ENCODE peak calls at places on chromosomes 16 and 17, in seven cellular contexts. H is H9, N is mesendoderm, X is IMR-90, Y is neuronal stem cell, T is mesenchymal stem cell, I is H1. K is an unnamed sample.

GRCh38 chr17:42525221-42525620 is 10.8 kb upstream of the NAGLU start:
- DNase-seq in T (peak), Y (no peak), X (peak), N (no peak), I (no peak), H (no peak), K (no peak)

GRCh38 chr17:30576326-30576861 is 99.2 kb downstream of the GOSR1 start:
- DNase-seq in N (no peak), X (no peak), T (no peak), Y (no peak), I (no peak), H (peak), K (no peak)

GRCh38 chr17:13909901-13910519 is 159.3 kb upstream of the COX10 start:
- DNase-seq in I (no peak), X (no peak), T (no peak), H (no peak), N (no peak), Y (no peak), K (no peak)

GRCh38 chr17:50848691-50849090 is 13.3 kb downstream of the WFIKKN2 start:
- DNase-seq in T (no peak), I (no peak), N (no peak), X (no peak), H (peak), Y (no peak), K (no peak)

GRCh38 chr16:75011634-75012307 is 12.9 kb downstream of the ZNRF1 start:
- DNase-seq in X (peak), N (no peak), T (peak), Y (no peak), H (no peak), I (no peak), K (peak)

GRCh38 chr17:49110504-49110903 is 22.1 kb upstream of the B4GALNT2 start:
- DNase-seq in Y (no peak), N (no peak), H (no peak), I (no peak), T (no peak), X (peak), K (no peak)

GRCh38 chr17:48100591-48101011 is 677 bp downstream of the CBX1 start:
- DNase-seq in Y (no peak), X (peak), I (peak), N (peak), T (peak), H (peak), K (peak)

GRCh38 chr16:79613009-79613408 is 12.5 kb upstream of the MAF start:
- DNase-seq in T (no peak), N (no peak), X (no peak), I (no peak), Y (no peak), H (no peak), K (no peak)

GRCh38 chr17:42118545-42118944 is 2.6 kb downstream of the KAT2A start:
- DNase-seq in I (peak), H (peak), T (peak), X (peak), Y (no peak), N (peak), K (no peak)

GRCh38 chr16:56789360-56789759 is 59.4 kb downstream of the NUP93 start:
- DNase-seq in H (no peak), X (peak), I (no peak), Y (no peak), T (no peak), N (peak), K (peak)

GRCh38 chr17:75845058-75845711 is 981 bp upstream of the UNC13D start:
- DNase-seq in Y (peak), H (peak), T (peak), N (peak), X (peak), I (peak), K (peak)

GRCh38 chr17:36592316-36592710 is 634 bp downstream of the DHRS11 start:
- DNase-seq in N (peak), Y (peak), T (no peak), H (peak), I (peak), X (no peak), K (no peak)

GRCh38 chr16:29992371-29992967 is 2.9 kb downstream of the HIRIP3 start:
- DNase-seq in T (peak), Y (no peak), I (no peak), H (no peak), X (peak), N (no peak), K (no peak)

GRCh38 chr16:20928774-20929411 is 28.3 kb downstream of the LYRM1 start:
- DNase-seq in N (no peak), H (no peak), X (no peak), T (no peak), I (no peak), Y (no peak), K (no peak)

GRCh38 chr16:9499921-9500593 is 408.6 kb downstream of the HAPSTR1 start:
- DNase-seq in N (peak), T (no peak), H (peak), Y (peak), X (no peak), I (peak), K (no peak)

GRCh38 chr16:2296662-2297505 is 29.0 kb upstream of the RNPS1 start:
- DNase-seq in Y (no peak), X (no peak), I (peak), N (peak), H (peak), T (no peak), K (peak)

GRCh38 chr16:57728336-57729181 is 7.0 kb upstream of the KATNB1 start:
- DNase-seq in H (no peak), N (no peak), X (no peak), Y (no peak), I (no peak), T (no peak), K (no peak)

GRCh38 chr17:7732981-7733557 is 15.5 kb downstream of the DNAH2 start:
- DNase-seq in X (no peak), H (no peak), T (no peak), Y (no peak), N (no peak), I (no peak), K (no peak)

GRCh38 chr17:72569193-72569946 is 448.6 kb downstream of the SOX9 start:
- DNase-seq in X (no peak), T (no peak), N (no peak), H (no peak), I (no peak), Y (no peak), K (no peak)

DNA sequence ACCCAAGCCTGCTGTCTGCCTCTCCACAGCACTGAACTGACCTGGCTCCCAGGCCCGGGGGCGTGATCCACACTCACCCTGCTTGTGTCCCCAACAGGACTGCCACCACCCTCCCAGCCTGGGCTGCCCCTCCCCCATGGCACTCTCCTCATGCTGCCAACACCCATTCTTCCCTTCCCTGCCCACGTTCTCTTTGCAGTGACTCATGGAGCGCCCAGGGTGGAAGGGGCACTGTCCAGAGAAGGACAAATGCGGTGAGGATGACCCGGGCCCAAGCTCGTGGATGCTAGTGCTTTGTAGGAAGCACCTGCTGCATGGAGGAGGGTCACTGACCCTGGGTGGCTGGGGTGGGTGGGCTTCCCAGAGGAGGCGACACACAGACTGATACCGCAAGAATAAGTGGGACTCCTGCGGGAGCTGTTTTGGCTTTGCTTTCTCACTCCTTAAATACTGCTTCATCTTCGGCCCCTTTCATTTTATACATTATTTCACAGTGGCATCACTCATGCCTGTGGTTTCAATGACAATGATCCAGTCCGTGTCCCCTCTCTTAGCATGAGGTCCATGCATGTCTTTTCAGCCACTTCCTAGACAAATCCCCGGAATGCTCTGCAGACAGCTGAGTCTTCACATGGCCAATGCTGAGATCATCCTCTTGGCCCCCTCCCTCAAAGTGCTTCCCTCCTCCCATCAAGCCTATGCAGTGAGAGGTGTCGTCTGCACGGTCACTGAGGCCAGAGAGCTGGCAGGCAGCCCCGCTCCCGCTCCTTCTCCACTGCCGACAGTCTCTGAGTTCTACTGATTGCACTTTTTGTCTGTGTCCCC is 17.6 kb downstream of the CDK5R1 start:
- DNase-seq in H (no peak), X (no peak), I (no peak), N (peak), T (peak), Y (no peak), K (no peak)
- H3K18ac ChIP-seq in H (no peak), X (no peak), I (no peak), N (no peak), T (peak), Y (peak), K (no peak)

GRCh38 chr16:66598111-66598510 is 6.4 kb upstream of the CMTM3 start:
- DNase-seq in T (no peak), Y (no peak), X (no peak), N (no peak), I (no peak), H (no peak), K (peak)
- H3K18ac ChIP-seq in T (no peak), Y (no peak), X (no peak), N (no peak), I (no peak), H (no peak), K (no peak)

GRCh38 chr17:68294196-68294555 is 2.9 kb downstream of the ARSG start:
- DNase-seq in T (peak), I (no peak), X (no peak), H (no peak), Y (peak), N (peak), K (no peak)

GRCh38 chr17:68293490-68294195 is 2.3 kb downstream of the ARSG start:
- DNase-seq in I (no peak), H (no peak), N (no peak), X (no peak), Y (peak), T (no peak), K (no peak)

GRCh38 chr17:68296217-68297140 is 5.2 kb downstream of the ARSG start:
- DNase-seq in H (no peak), X (no peak), N (peak), Y (no peak), T (no peak), I (no peak), K (no peak)

GRCh38 chr17:68294617-68295016 is 3.3 kb downstream of the ARSG start:
- DNase-seq in X (no peak), H (no peak), I (no peak), N (no peak), Y (no peak), T (no peak), K (no peak)

DNA sequence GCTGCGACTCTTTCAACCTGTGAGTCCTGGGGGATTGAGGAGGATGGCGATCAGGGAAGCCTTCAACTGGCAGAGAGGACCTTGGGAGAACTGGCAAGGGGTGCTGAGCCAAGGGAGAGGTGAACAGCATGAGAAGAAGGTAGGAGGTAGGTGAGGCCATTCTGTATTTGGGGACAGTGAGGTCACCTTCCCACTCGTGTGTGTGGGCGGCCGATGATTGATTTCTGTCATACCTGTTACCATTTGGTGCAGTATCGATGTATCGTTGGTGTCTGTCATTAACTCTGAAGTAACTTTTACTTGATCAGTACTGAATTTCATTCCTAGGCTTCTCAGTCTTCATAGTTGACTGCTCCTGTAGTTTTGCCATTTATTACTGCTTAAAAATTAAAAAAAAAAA is 3.8 kb downstream of the ARSG start:
- DNase-seq in H (no peak), Y (no peak), X (no peak), I (no peak), T (no peak), N (no peak), K (no peak)
- H3K18ac ChIP-seq in H (no peak), Y (no peak), X (no peak), I (peak), T (no peak), N (no peak), K (no peak)

GRCh38 chr16:84680165-84680842 is 19.5 kb upstream of the USP10 start:
- DNase-seq in H (no peak), T (peak), N (no peak), Y (no peak), I (no peak), X (no peak), K (no peak)

GRCh38 chr16:84677017-84677803 is 22.6 kb upstream of the USP10 start:
- DNase-seq in I (no peak), N (no peak), X (peak), T (no peak), Y (no peak), H (no peak), K (no peak)

GRCh38 chr16:84675423-84675822 is 24.4 kb upstream of the USP10 start:
- DNase-seq in T (no peak), Y (no peak), H (no peak), X (no peak), I (no peak), N (no peak), K (no peak)

GRCh38 chr16:84680843-84681629 is 18.8 kb upstream of the USP10 start:
- DNase-seq in T (no peak), I (no peak), Y (no peak), N (no peak), H (no peak), X (no peak), K (no peak)

GRCh38 chr16:84677849-84678248 is 22.0 kb upstream of the USP10 start:
- DNase-seq in T (peak), H (no peak), X (no peak), I (no peak), N (no peak), Y (no peak), K (no peak)
- H3K18ac ChIP-seq in T (no peak), H (peak), X (no peak), I (no peak), N (no peak), Y (no peak), K (no peak)

GRCh38 chr17:45824475-45824874 is 20.2 kb upstream of the SPPL2C start:
- DNase-seq in H (peak), N (peak), I (no peak), T (no peak), Y (no peak), X (no peak), K (no peak)

GRCh38 chr17:45826919-45827628 is 17.6 kb upstream of the SPPL2C start:
- DNase-seq in T (no peak), X (no peak), N (no peak), H (no peak), Y (no peak), I (no peak), K (no peak)

GRCh38 chr17:45824901-45825492 is 19.7 kb upstream of the SPPL2C start:
- DNase-seq in H (no peak), X (no peak), I (no peak), T (no peak), Y (no peak), N (no peak), K (no peak)

GRCh38 chr17:45823598-45823997 is 21.1 kb upstream of the SPPL2C start:
- DNase-seq in X (no peak), H (peak), Y (no peak), N (no peak), I (no peak), T (no peak), K (no peak)

DNA sequence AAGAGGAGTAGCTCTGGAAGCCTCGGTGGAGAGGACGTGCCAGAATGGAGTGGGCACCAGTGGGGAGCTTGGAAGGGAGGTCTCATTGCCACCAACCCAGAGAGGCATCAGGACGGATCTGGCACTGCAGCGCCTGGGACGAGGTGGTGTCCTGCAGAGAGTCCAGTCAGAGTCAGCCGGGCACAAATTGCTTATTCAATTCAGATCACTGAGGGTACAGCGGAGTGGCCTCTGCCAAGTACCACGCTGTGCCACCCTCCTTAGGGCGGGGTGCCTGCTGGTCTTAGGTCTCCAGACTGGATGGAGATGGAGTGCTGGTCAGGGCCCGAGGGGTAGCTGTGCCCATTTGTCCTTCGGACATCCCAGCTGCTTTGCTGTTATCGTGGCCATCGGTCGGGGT is 18.9 kb upstream of the SPPL2C start:
- DNase-seq in Y (no peak), H (no peak), N (no peak), T (no peak), X (no peak), I (no peak), K (no peak)
- H3K18ac ChIP-seq in Y (no peak), H (no peak), N (no peak), T (no peak), X (no peak), I (no peak), K (no peak)

DNA sequence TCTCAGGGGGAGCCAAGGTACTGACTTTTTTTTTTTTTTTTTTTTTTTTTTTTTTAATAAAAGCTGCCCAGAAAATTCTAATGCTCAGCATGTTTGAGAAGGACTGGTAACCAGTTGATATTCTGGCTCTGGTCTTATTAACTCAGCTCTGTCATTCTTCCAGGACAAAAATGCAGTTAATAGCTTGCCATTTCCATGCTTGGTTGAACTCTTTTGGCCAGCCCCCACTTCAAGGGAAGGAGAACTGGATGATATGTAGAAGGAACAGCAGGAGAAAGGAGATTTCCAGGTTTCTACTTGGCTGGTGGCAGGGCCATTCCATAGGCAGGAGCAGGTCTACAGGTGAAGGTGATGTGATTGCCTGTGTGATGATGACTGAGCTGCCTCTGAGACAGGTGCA is 59.2 kb upstream of the TANC2 start:
- DNase-seq in N (no peak), X (no peak), H (no peak), I (no peak), Y (no peak), T (no peak), K (no peak)
- H3K18ac ChIP-seq in N (no peak), X (no peak), H (no peak), I (no peak), Y (no peak), T (no peak), K (no peak)